ENCODE peak calls at places on chromosomes 1 and 21, in four cellular contexts. One of them, this sample, is unnamed.

GRCh38 chr1:192831706-192832355 is 23.0 kb downstream of the RGS2 start:
- DNase-seq in Caki2: peak; percentile 57
- DNase-seq in activated B cell treated with CpG ODN at 0.5 μM for 24 hours: no peak
- DNase-seq in right cardiac atrium: no peak
- DNase-seq in this sample: no peak

GRCh38 chr1:80171101-80171500 is 1164.6 kb upstream of the ADGRL4 start:
- DNase-seq in Caki2: no peak
- DNase-seq in activated B cell treated with CpG ODN at 0.5 μM for 24 hours: no peak
- DNase-seq in right cardiac atrium: no peak
- DNase-seq in this sample: no peak

GRCh38 chr1:180639871-180640270 is 8.0 kb downstream of the XPR1 start:
- DNase-seq in Caki2: no peak
- DNase-seq in activated B cell treated with CpG ODN at 0.5 μM for 24 hours: no peak
- DNase-seq in right cardiac atrium: no peak
- DNase-seq in this sample: no peak

GRCh38 chr1:12662556-12662955 is 18.7 kb downstream of the AADACL4 start:
- DNase-seq in right cardiac atrium: no peak
- DNase-seq in Caki2: no peak
- DNase-seq in activated B cell treated with CpG ODN at 0.5 μM for 24 hours: no peak
- DNase-seq in this sample: no peak

GRCh38 chr1:211518330-211519289 is 26.6 kb upstream of the RD3 start:
- DNase-seq in Caki2: no peak
- DNase-seq in right cardiac atrium: no peak
- DNase-seq in activated B cell treated with CpG ODN at 0.5 μM for 24 hours: no peak
- DNase-seq in this sample: no peak

GRCh38 chr1:52368383-52369172 is 2.6 kb upstream of the CC2D1B start:
- DNase-seq in activated B cell treated with CpG ODN at 0.5 μM for 24 hours: peak; percentile 50
- DNase-seq in right cardiac atrium: peak; percentile 76
- DNase-seq in Caki2: peak; percentile 62
- DNase-seq in this sample: no peak

GRCh38 chr21:44583800-44584147 is 3.4 kb upstream of the KRTAP10-5 start:
- DNase-seq in activated B cell treated with CpG ODN at 0.5 μM for 24 hours: no peak
- DNase-seq in right cardiac atrium: no peak
- DNase-seq in Caki2: no peak
- DNase-seq in this sample: no peak

GRCh38 chr1:234311414-234311813 is 61.8 kb upstream of the COA6 start:
- DNase-seq in right cardiac atrium: no peak
- DNase-seq in activated B cell treated with CpG ODN at 0.5 μM for 24 hours: no peak
- DNase-seq in Caki2: no peak
- DNase-seq in this sample: no peak

GRCh38 chr1:17588048-17588781 is 48.7 kb downstream of the ARHGEF10L start:
- DNase-seq in Caki2: peak; percentile 56
- DNase-seq in activated B cell treated with CpG ODN at 0.5 μM for 24 hours: no peak
- DNase-seq in right cardiac atrium: peak; percentile 88
- DNase-seq in this sample: no peak

GRCh38 chr1:76430532-76430931 is 356.0 kb downstream of the ST6GALNAC3 start:
- DNase-seq in Caki2: no peak
- DNase-seq in right cardiac atrium: no peak
- DNase-seq in activated B cell treated with CpG ODN at 0.5 μM for 24 hours: no peak
- DNase-seq in this sample: no peak

GRCh38 chr1:202630541-202630940 is 79.7 kb downstream of the SYT2 start:
- DNase-seq in activated B cell treated with CpG ODN at 0.5 μM for 24 hours: no peak
- DNase-seq in right cardiac atrium: no peak
- DNase-seq in Caki2: no peak
- DNase-seq in this sample: no peak

GRCh38 chr1:178498896-178499675 is 2.3 kb upstream of the CLEC20A start:
- DNase-seq in Caki2: no peak
- DNase-seq in activated B cell treated with CpG ODN at 0.5 μM for 24 hours: no peak
- DNase-seq in right cardiac atrium: no peak
- DNase-seq in this sample: no peak

GRCh38 chr1:23980725-23981063 is 567 bp upstream of the SRSF10 start:
- DNase-seq in Caki2: peak; percentile 90
- DNase-seq in activated B cell treated with CpG ODN at 0.5 μM for 24 hours: peak; percentile 31
- DNase-seq in right cardiac atrium: no peak
- DNase-seq in this sample: no peak

GRCh38 chr1:228929476-228930027 is 194.3 kb downstream of the RHOU start:
- DNase-seq in activated B cell treated with CpG ODN at 0.5 μM for 24 hours: no peak
- DNase-seq in Caki2: no peak
- DNase-seq in right cardiac atrium: no peak
- DNase-seq in this sample: no peak

GRCh38 chr1:241531195-241532172 is 694 bp upstream of the KMO start:
- DNase-seq in activated B cell treated with CpG ODN at 0.5 μM for 24 hours: no peak
- DNase-seq in Caki2: peak; percentile 76
- DNase-seq in right cardiac atrium: no peak
- DNase-seq in this sample: no peak

GRCh38 chr1:236465959-236466303 is 57.9 kb upstream of the LGALS8 start:
- DNase-seq in Caki2: no peak
- DNase-seq in right cardiac atrium: no peak
- DNase-seq in activated B cell treated with CpG ODN at 0.5 μM for 24 hours: no peak
- DNase-seq in this sample: no peak

GRCh38 chr1:43901562-43901961 is 32.0 kb upstream of the ARTN start:
- DNase-seq in right cardiac atrium: no peak
- DNase-seq in activated B cell treated with CpG ODN at 0.5 μM for 24 hours: no peak
- DNase-seq in Caki2: no peak
- DNase-seq in this sample: no peak

GRCh38 chr1:163069142-163069541 is at the start of gene RGS4:
- DNase-seq in right cardiac atrium: peak; percentile 76
- DNase-seq in activated B cell treated with CpG ODN at 0.5 μM for 24 hours: no peak
- DNase-seq in Caki2: no peak
- DNase-seq in this sample: peak; percentile 44

GRCh38 chr21:37193676-37194075 is 73.5 kb downstream of the VPS26C start:
- DNase-seq in Caki2: no peak
- DNase-seq in activated B cell treated with CpG ODN at 0.5 μM for 24 hours: no peak
- DNase-seq in right cardiac atrium: no peak
- DNase-seq in this sample: no peak

GRCh38 chr1:47941609-47942237 is 55.5 kb downstream of the TRABD2B start:
- DNase-seq in right cardiac atrium: no peak
- DNase-seq in Caki2: peak; percentile 81
- DNase-seq in activated B cell treated with CpG ODN at 0.5 μM for 24 hours: no peak
- DNase-seq in this sample: no peak

GRCh38 chr1:31617917-31618746 is 643 bp downstream of the HCRTR1 start:
- DNase-seq in right cardiac atrium: peak; percentile 78
- DNase-seq in activated B cell treated with CpG ODN at 0.5 μM for 24 hours: peak; percentile 67
- DNase-seq in Caki2: no peak
- DNase-seq in this sample: no peak

GRCh38 chr1:111769517-111770146 is 13.9 kb downstream of the DDX20 start:
- DNase-seq in Caki2: no peak
- DNase-seq in activated B cell treated with CpG ODN at 0.5 μM for 24 hours: no peak
- DNase-seq in right cardiac atrium: no peak
- DNase-seq in this sample: no peak

GRCh38 chr1:117897551-117897950 is 31.9 kb downstream of the GDAP2 start:
- DNase-seq in Caki2: no peak
- DNase-seq in right cardiac atrium: no peak
- DNase-seq in activated B cell treated with CpG ODN at 0.5 μM for 24 hours: no peak
- DNase-seq in this sample: no peak